ENCODE peak calls at places on chromosomes 4 and X, in four cellular contexts. R, M, T and Q are unnamed samples.
A peak's percentile ranks its signal among the peaks of the same experiment; 100 is the strongest.

GRCh38 chrX:6021316-6022091 is 207.2 kb downstream of the NLGN4X start:
- DNase-seq in R (peak; percentile 2), M (no peak), T (peak; percentile 29), Q (no peak)

GRCh38 chr4:42302348-42302747 is 94.9 kb upstream of the SHISA3 start:
- DNase-seq in R (peak; percentile 68), M (no peak), T (peak; percentile 64), Q (peak; percentile 27)

GRCh38 chr4:7411896-7412585 is 22.7 kb downstream of the PSAPL1 start:
- DNase-seq in R (no peak), M (no peak), T (peak; percentile 52), Q (no peak)

GRCh38 chr4:158190736-158191135 is 17.9 kb upstream of the GASK1B start:
- DNase-seq in R (no peak), M (no peak), T (no peak), Q (no peak)

GRCh38 chrX:140034916-140035315 is 69.6 kb upstream of the CXorf66 start:
- DNase-seq in R (no peak), M (no peak), T (peak; percentile 2), Q (no peak)

GRCh38 chr4:4339504-4340085 is 47.3 kb upstream of the NSG1 start:
- DNase-seq in R (no peak), M (no peak), T (no peak), Q (no peak)

GRCh38 chrX:138128025-138128671 is 562.2 kb downstream of the ZIC3 start:
- DNase-seq in R (peak; percentile 2), M (peak; percentile 5), T (peak; percentile 28), Q (no peak)

GRCh38 chr4:22474636-22475310 is 41.1 kb downstream of the ADGRA3 start:
- DNase-seq in R (peak; percentile 84), M (no peak), T (no peak), Q (no peak)

GRCh38 chrX:103628386-103629290 is at the start of gene TCEAL1:
- DNase-seq in R (peak; percentile 61), M (no peak), T (peak; percentile 52), Q (no peak)

GRCh38 chr4:52110171-52110570 is 59.1 kb downstream of the SPATA18 start:
- DNase-seq in R (no peak), M (no peak), T (no peak), Q (no peak)

GRCh38 chrX:155027509-155028066 is 944 bp downstream of the FUNDC2 start:
- DNase-seq in R (peak; percentile 11), M (no peak), T (no peak), Q (peak; percentile 46)

GRCh38 chrX:80812176-80812575 is 2.5 kb upstream of the BRWD3 start:
- DNase-seq in R (peak; percentile 18), M (no peak), T (peak; percentile 8), Q (no peak)

GRCh38 chr4:26484032-26484515 is 6.2 kb downstream of the CCKAR start:
- DNase-seq in R (no peak), M (no peak), T (no peak), Q (no peak)
- TF ChIP-seq REST in R (no peak), M (no peak), T (no peak), Q (no peak)

DNA sequence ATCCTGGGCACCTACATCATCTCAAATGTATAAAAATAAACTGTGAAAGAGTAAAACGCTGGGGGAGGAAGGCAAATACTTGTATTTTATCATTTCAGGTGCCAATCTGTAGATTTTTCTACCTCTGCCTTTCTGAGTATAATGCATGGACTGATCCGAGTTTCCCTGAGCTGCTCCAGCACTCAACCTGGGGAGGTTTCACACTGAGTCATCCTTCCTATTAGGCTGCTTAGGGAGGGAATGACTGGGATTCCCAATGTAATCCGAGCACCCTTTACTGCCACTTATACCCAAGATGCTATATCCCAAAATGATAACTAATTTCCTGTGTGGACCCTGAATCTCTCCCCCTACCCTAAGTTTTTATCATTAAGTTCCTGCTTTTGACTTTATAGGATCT is 126.6 kb downstream of the HNRNPD start:
- DNase-seq in R (no peak), M (no peak), T (no peak), Q (no peak)
- TF ChIP-seq REST in R (no peak), M (no peak), T (no peak), Q (no peak)

DNA sequence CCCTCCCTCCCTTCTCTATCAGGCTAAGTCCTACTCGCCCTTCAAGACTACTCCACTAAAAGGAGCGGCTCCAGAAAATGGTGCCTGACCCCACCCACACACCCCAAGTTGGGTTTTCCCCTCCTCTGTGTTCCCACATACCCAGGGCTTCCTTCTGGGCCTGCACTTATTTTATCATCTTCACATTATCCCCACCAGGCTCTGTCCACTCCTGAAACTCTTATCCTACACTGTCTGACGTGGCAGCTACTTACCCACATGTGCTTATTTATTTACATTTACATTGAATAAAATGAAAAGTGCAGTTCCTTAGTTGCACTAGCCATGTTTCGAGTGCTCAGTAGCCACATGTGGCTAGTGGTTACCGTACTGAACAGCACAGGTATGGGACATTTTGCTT is 5.1 kb upstream of the KDM5C start:
- DNase-seq in R (no peak), M (no peak), T (no peak), Q (no peak)
- TF ChIP-seq REST in R (no peak), M (no peak), T (peak; percentile 63), Q (peak; percentile 34)

GRCh38 chr4:14313757-14314156 is 686.2 kb upstream of the BOD1L1 start:
- DNase-seq in R (no peak), M (no peak), T (no peak), Q (no peak)

GRCh38 chr4:14315129-14315528 is 687.2 kb upstream of the CPEB2 start:
- DNase-seq in R (no peak), M (no peak), T (no peak), Q (no peak)

DNA sequence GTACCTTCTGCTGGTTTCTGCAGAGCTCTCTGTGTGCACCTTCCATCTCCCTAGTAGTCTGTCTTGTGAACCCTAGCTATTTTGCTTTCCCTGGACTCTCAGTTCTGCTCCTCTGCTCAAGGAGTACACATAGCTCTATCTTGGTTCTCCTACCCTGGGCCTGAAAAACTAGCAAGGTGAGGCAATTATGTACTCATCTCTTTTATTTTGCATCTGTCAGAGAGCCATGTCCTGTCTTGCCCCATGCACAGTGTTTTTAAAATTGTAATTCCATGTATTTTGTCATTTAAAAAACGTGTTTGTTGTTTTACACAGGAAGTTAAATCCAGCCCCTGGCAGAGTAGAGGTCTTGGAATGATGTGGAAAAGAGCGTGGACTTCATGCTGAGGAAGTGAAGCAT is 684.9 kb upstream of the CPEB2 start:
- DNase-seq in R (no peak), M (no peak), T (no peak), Q (no peak)
- TF ChIP-seq REST in R (no peak), M (no peak), T (no peak), Q (no peak)

GRCh38 chr4:103097112-103097511 is 2.5 kb downstream of the BDH2 start:
- DNase-seq in R (no peak), M (no peak), T (no peak), Q (no peak)
- TF ChIP-seq REST in R (no peak), M (no peak), T (no peak), Q (no peak)

DNA sequence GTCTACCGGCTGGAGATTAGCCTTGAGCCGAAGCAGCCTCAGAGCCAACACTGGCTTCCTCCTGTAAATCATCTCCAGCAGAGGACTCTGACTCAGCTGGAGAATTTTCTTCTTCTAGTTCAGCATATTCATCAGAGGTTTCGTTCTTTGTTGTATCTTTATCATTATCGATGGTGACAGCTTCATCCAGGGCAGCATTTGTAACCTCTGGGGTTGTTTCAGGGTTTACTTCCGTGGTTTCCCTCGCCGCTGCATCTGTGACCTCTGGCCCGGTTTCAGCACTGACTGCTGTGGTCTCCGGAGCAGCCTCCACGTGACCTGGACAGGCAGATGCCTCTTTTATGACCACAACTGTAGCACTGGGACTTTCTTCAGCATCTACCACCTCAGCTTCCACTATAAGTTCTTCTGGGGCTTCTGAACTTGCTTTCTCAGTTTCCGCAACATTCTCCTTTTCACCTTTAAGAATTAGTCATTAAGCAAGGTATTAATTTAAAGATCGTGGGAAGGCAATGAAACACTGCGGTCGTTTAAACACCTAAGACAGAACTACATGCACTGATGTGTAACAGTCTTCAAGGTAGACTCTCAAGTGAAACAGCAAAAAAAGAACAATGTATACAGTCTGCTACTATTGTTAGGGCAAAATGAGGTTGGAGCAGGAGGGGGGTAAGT is 13.3 kb downstream of the MGARP start:
- DNase-seq in R (peak; percentile 54), M (peak; percentile 64), T (peak; percentile 72), Q (peak; percentile 74)
- TF ChIP-seq REST in R (no peak), M (no peak), T (no peak), Q (peak; percentile 42)

DNA sequence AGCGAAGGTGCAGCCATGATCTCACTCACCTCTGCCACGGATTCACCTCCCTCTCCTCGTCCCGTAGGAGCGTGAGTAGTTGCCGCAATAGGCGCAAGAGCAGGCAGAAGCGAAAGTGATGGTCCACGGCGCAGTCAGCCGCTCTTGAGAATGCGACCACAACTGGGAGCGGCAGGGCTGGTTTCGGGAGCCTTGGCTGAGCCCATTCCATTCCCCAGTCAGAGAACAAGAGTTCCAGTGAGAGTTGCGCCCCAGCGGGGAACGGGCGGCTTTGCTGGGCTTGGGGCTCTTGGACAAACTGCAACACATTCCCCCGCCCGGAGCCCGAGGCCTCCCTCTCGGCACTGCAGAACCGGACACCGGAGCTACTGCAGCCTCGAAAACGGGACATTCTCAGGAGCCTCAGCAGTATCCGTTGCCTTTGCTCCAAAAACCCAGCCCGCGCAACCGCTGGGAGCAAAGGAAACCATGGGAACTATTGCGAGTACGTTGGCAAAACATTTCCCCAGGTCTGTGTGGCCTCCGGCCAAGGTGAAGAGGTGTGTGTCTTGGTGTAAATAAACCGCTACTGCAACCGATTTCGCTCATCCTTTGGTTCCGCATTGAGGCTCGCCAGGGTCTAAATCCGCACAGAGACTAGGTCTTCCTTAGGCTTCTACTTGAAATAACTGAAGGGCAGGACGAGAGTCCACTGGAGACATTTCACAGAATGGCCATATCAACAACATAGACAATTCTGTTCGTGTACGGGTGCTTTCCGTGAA is 5.7 kb upstream of the ZBTB33 start:
- DNase-seq in R (peak; percentile 71), M (peak; percentile 63), T (peak; percentile 54), Q (peak; percentile 75)
- TF ChIP-seq REST in R (no peak), M (no peak), T (peak; percentile 50), Q (peak; percentile 28)

GRCh38 chrX:133418588-133418987 is 3.3 kb upstream of the GPC4 start:
- DNase-seq in R (no peak), M (no peak), T (no peak), Q (no peak)

GRCh38 chrX:133415276-133416105 is at the start of gene GPC4:
- DNase-seq in R (no peak), M (peak; percentile 8), T (peak; percentile 76), Q (no peak)

GRCh38 chrX:133414399-133415275 is 652 bp downstream of the GPC4 start:
- DNase-seq in R (no peak), M (no peak), T (peak; percentile 51), Q (no peak)

GRCh38 chrX:133417364-133417763 is 2.1 kb upstream of the GPC4 start:
- DNase-seq in R (no peak), M (no peak), T (no peak), Q (no peak)

DNA sequence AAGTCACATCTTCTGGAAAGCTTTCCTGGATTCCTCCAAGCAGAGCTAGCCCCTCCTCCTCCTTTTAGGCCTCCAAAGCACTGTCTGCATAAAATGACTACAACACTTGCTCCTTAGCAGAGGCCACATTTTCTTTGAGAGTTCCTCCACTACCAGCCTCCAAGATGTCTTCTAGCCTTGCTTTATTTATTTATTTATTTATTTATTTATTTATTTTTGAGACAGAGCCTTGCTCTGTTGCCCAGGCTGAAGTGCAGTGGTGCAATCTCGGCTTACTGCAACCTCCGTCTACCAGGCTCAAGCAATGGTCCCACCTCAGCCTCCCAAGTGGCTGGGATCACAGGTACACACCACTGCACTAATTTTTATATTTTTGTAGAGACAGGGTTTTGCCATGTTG is 4.6 kb upstream of the GPC4 start:
- DNase-seq in R (no peak), M (no peak), T (no peak), Q (no peak)
- TF ChIP-seq REST in R (no peak), M (no peak), T (no peak), Q (no peak)